ENCODE peak calls at places on chromosomes 3 and 15, in seven cellular contexts. X is AG04450; B is T-helper 2 cell; I is epithelial cell of esophagus; W is hypothalamus; Y is stimulated activated CD8-positive, alpha-beta memory T cell treated with anti-CD3 and anti-CD28 coated beads, Interleukin-4, amount 100 ng/mL, for 48 hours; L is OCI-LY7. M is an unnamed sample.

GRCh38 chr3:44509985-44510360 is 32.5 kb upstream of the ZNF445 start:
- DNase-seq in I (no peak), W (no peak), Y (no peak), X (no peak), L (peak), B (peak), M (no peak)

GRCh38 chr3:51773529-51773928 is 5.5 kb downstream of the IQCF6 start:
- DNase-seq in I (no peak), W (no peak), B (no peak), X (no peak), L (no peak), Y (no peak), M (no peak)

GRCh38 chr3:40691598-40691905 is 166.8 kb downstream of the ZNF621 start:
- DNase-seq in B (no peak), Y (no peak), W (no peak), I (no peak), L (no peak), X (no peak), M (no peak)

GRCh38 chr3:23648326-23648964 is 157.3 kb upstream of the UBE2E1 start:
- DNase-seq in W (no peak), B (no peak), I (no peak), X (no peak), Y (no peak), L (no peak), M (no peak)

GRCh38 chr15:72706266-72706665 is 20.3 kb downstream of the BBS4 start:
- DNase-seq in I (peak), L (no peak), B (no peak), Y (no peak), X (no peak), W (no peak), M (no peak)

GRCh38 chr15:60390231-60390630 is 7.6 kb downstream of the ANXA2 start:
- DNase-seq in W (no peak), I (no peak), X (no peak), L (no peak), Y (no peak), B (no peak), M (no peak)

GRCh38 chr3:130539005-130539404 is 22.0 kb downstream of the COL6A6 start:
- DNase-seq in L (peak), X (no peak), I (peak), B (no peak), W (no peak), Y (peak), M (peak)

GRCh38 chr15:51731549-51732267 is 5.7 kb downstream of the LYSMD2 start:
- DNase-seq in W (no peak), B (peak), I (no peak), L (peak), Y (peak), X (peak), M (no peak)

GRCh38 chr3:11803977-11804903 is 42.4 kb downstream of the TAMM41 start:
- DNase-seq in X (no peak), W (no peak), I (peak), Y (no peak), B (peak), L (peak), M (peak)

GRCh38 chr3:141876891-141877561 is 583 bp downstream of the ATP1B3 start:
- DNase-seq in Y (peak), X (no peak), L (peak), I (peak), B (peak), W (peak), M (no peak)

GRCh38 chr3:24464389-24464788 is 30.3 kb downstream of the THRB start:
- DNase-seq in I (no peak), L (no peak), X (no peak), B (no peak), W (no peak), Y (no peak), M (no peak)

GRCh38 chr3:1734494-1735122 is 364.1 kb upstream of the CNTN4 start:
- DNase-seq in B (no peak), W (no peak), Y (no peak), L (no peak), X (no peak), I (peak), M (no peak)

GRCh38 chr15:91224750-91225380 is 124.8 kb downstream of the SV2B start:
- DNase-seq in I (peak), B (no peak), L (peak), Y (no peak), W (no peak), X (no peak), M (no peak)

GRCh38 chr3:185677146-185677829 is 91.2 kb downstream of the SENP2 start:
- DNase-seq in B (no peak), X (peak), W (no peak), Y (no peak), L (peak), I (peak), M (peak)

GRCh38 chr3:17810759-17811158 is 68.3 kb upstream of the TBC1D5 start:
- DNase-seq in L (peak), Y (no peak), I (peak), B (no peak), W (no peak), X (no peak), M (no peak)

GRCh38 chr3:149243540-149243939 is 21.9 kb upstream of the CP start:
- DNase-seq in X (no peak), W (no peak), B (no peak), Y (no peak), L (peak), I (no peak), M (no peak)

GRCh38 chr3:173660645-173661299 is 263.2 kb downstream of the NLGN1 start:
- DNase-seq in Y (no peak), B (no peak), L (no peak), W (no peak), I (no peak), X (no peak), M (no peak)

GRCh38 chr3:58463181-58463941 is 28.5 kb upstream of the KCTD6 start:
- DNase-seq in X (peak), Y (peak), L (peak), W (peak), B (peak), I (peak), M (peak)

GRCh38 chr3:78878011-78878410 is 889.8 kb downstream of the ROBO1 start:
- DNase-seq in L (no peak), Y (no peak), X (peak), W (no peak), I (no peak), B (no peak), M (no peak)

GRCh38 chr3:13353936-13354542 is 66.1 kb downstream of the NUP210 start:
- DNase-seq in X (no peak), B (no peak), L (no peak), I (no peak), Y (no peak), W (no peak), M (no peak)

GRCh38 chr3:63872135-63872924 is 8.7 kb downstream of the ATXN7 start:
- DNase-seq in B (no peak), W (no peak), I (peak), X (peak), L (no peak), Y (no peak), M (peak)

GRCh38 chr15:83304861-83305661 is 20.6 kb upstream of the BNC1 start:
- DNase-seq in Y (no peak), W (no peak), B (no peak), I (peak), X (no peak), L (no peak), M (no peak)

GRCh38 chr3:182479335-182479734 is 314.0 kb upstream of the ATP11B start:
- DNase-seq in I (no peak), L (no peak), X (no peak), B (no peak), W (no peak), Y (no peak), M (no peak)

GRCh38 chr3:135927170-135927569 is 38.4 kb upstream of the PPP2R3A start:
- DNase-seq in B (no peak), L (no peak), Y (no peak), X (no peak), W (no peak), I (peak), M (peak)

GRCh38 chr15:94312946-94313345 is 81.6 kb downstream of the MCTP2 start:
- DNase-seq in I (no peak), W (no peak), Y (no peak), X (no peak), B (no peak), L (no peak), M (no peak)